ENCODE peak calls at places on chromosomes 11 and 22, in nine cellular contexts. A is body of pancreas, P is breast epithelium, E is HepG2, Y is uterus, L is adrenal gland, U is transverse colon, Z is A549, G is NB4. D is an unnamed sample.

GRCh38 chr22:45777046-45777851 is 105.6 kb downstream of the ATXN10 start:
- DNase-seq in A (no peak), P (no peak), E (no peak), Y (no peak), L (no peak), U (no peak), Z (peak; percentile 52), G (no peak), D (no peak)

GRCh38 chr11:124376280-124376679 is 8.0 kb downstream of the OR8B2 start:
- DNase-seq in A (no peak), P (no peak), E (no peak), Y (no peak), L (no peak), U (no peak), Z (no peak), G (no peak), D (no peak)

GRCh38 chr11:100340416-100341323 is 346.4 kb upstream of the ARHGAP42 start:
- DNase-seq in A (peak; percentile 17), P (no peak), E (no peak), Y (no peak), L (no peak), U (no peak), Z (no peak), G (no peak), D (no peak)

GRCh38 chr11:207213-208176 is at the start of the genes BET1L and RIC8A:
- DNase-seq in A (peak; percentile 96), P (peak; percentile 96), E (peak; percentile 95), Y (peak; percentile 96), L (peak; percentile 98), U (peak; percentile 97), Z (peak; percentile 96), G (peak; percentile 99), D (peak; percentile 99)

GRCh38 chr11:31001432-31001831 is 368.1 kb downstream of the DCDC1 start:
- DNase-seq in A (no peak), P (no peak), E (no peak), Y (no peak), L (no peak), U (no peak), Z (no peak), G (no peak), D (no peak)

GRCh38 chr11:77244277-77245014 is 57.0 kb downstream of the GDPD4 start:
- DNase-seq in A (no peak), P (no peak), E (peak; percentile 16), Y (no peak), L (no peak), U (no peak), Z (no peak), G (no peak), D (no peak)

GRCh38 chr11:67615455-67616430 is 9.0 kb downstream of the NDUFV1 start:
- DNase-seq in A (peak; percentile 72), P (no peak), E (peak; percentile 35), Y (no peak), L (peak; percentile 55), U (peak; percentile 55), Z (peak; percentile 71), G (peak; percentile 70), D (no peak)

GRCh38 chr11:69005631-69006368 is 7.2 kb downstream of the MRGPRF start:
- DNase-seq in A (no peak), P (peak; percentile 46), E (no peak), Y (no peak), L (no peak), U (no peak), Z (no peak), G (no peak), D (no peak)

GRCh38 chr22:20085651-20086050 is 5.6 kb downstream of the DGCR8 start:
- DNase-seq in A (no peak), P (no peak), E (no peak), Y (no peak), L (no peak), U (no peak), Z (no peak), G (no peak), D (no peak)
- TF ChIP-seq POLR2A in A (no peak), P (no peak), E (no peak), Y (no peak), L (no peak), U (no peak), Z (no peak), G (no peak), D (no peak)

DNA sequence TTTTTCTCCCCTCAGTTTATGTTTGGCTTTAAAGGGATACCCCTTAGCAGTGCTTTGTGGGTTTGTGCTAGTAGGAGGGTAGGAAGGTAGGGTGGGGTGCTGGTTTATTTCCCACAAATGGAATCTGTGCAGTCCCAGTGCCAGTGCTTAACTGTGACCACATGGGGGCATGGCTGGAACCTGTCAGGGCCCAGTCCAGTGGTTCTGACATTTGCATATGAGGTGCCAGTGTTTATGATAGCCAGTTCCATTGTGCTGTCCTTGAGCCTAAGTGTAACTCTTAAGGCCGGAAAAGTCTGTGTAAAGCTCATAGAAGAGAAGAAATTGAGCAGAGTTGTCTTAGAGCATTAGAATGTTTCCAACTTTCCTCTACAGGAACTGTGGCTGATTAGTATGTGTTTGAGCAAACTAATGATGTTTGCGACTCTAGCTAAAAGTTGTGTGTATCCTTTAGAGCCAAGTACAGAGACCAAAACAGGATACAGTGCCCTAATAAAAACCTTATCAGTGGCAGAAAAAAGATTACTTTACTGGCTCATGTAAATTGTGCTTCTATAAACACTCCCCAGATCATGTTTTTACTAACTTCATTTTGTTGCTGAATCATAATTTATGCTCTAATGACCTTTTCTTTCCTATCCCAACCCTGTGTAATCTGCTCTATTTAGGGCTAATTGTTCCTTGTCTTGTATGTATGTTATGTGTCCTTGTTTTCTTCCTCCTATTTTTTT is 38.1 kb downstream of the DIXDC1 start:
- DNase-seq in A (peak; percentile 22), P (no peak), E (no peak), Y (no peak), L (peak; percentile 71), U (no peak), Z (no peak), G (peak; percentile 6), D (no peak)
- TF ChIP-seq POLR2A in A (no peak), P (no peak), E (no peak), Y (no peak), L (no peak), U (no peak), Z (no peak), G (no peak), D (no peak)

GRCh38 chr11:19777032-19777341 is 64.3 kb downstream of the NAV2 start:
- DNase-seq in A (peak; percentile 71), P (no peak), E (no peak), Y (no peak), L (no peak), U (peak; percentile 40), Z (peak; percentile 38), G (no peak), D (no peak)

GRCh38 chr11:19779740-19780139 is 67.1 kb downstream of the NAV2 start:
- DNase-seq in A (no peak), P (no peak), E (no peak), Y (no peak), L (no peak), U (no peak), Z (no peak), G (no peak), D (no peak)

GRCh38 chr11:19774817-19775600 is 62.4 kb downstream of the NAV2 start:
- DNase-seq in A (no peak), P (no peak), E (no peak), Y (no peak), L (no peak), U (no peak), Z (no peak), G (no peak), D (no peak)

GRCh38 chr11:19775622-19776021 is 63.0 kb downstream of the NAV2 start:
- DNase-seq in A (no peak), P (no peak), E (no peak), Y (no peak), L (no peak), U (no peak), Z (no peak), G (no peak), D (no peak)

DNA sequence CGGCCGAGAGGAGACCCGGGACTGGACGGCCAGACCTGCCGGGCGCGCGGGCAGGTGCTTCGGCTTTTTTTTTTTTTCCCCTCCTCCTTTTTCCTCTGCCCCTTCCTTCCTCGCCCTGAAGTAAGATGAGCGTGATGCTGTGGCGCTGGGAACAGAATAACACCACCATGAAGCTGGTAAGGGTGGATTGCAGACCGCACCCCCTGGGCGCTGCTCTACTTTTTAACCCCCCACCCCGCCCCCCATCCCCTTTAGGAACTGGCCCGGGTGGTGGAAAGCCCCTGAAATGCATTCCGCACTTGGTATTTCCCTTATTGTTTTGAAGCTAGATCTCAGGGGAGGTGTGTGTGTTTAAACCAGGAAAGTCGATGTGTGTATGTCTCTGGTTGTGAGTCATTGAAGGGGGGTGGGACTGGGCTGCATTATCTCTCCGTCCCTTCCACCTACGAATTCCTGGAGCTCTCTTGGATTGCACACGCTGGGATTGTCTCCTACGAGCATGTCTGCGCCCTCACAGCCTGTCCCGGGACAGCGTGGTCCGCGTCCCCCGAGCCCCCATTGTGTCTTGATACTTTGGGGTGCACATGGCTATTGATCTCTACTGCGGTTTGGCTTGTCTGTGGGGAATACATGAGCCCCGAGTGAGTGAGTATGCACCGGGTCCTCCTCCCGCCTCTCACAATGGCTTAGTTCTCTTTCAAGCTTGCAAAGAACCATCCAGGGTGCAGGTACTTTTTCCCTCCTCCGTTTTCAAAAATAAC is 64.9 kb downstream of the NAV2 start:
- DNase-seq in A (peak; percentile 40), P (no peak), E (peak; percentile 13), Y (no peak), L (no peak), U (no peak), Z (peak; percentile 68), G (no peak), D (no peak)
- TF ChIP-seq POLR2A in A (no peak), P (no peak), E (no peak), Y (no peak), L (no peak), U (peak; percentile 17), Z (no peak), G (no peak), D (no peak)

DNA sequence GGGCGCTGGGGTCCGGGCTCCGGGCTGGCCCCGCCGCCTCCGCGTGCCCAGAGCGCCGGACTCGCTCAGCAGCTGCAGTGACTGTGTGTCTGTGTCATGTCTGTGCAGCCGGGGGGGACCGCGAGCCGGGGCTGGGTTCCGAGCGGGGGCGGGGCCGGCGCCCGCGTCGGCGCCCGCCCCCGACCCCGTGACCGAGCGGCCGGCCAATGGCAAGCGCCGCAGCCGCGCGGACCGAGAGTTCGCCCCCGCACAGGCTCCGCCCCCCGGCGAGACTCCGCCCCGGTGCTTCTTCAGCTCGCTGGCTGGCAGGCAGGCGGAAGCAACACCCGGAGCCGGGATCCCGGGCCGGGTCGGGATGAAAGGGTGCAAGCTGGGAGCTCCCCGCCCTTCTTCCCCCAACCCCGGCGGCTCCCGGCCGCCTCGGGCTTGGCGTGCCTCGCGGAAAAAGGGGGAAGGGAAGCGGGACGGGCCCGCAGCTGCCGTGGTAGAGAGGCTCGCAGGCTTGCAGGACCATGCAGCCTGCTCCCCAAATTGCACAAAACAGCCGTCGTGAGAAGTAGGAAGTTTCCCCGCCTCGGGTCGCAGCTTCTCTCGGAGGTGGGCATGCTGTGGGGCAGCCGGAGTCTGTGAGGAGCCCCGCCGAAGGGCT is 775 bp upstream of the LARGE1 start:
- DNase-seq in A (peak; percentile 99), P (peak; percentile 99), E (peak; percentile 86), Y (peak; percentile 100), L (peak; percentile 99), U (peak; percentile 99), Z (peak; percentile 51), G (peak; percentile 95), D (peak; percentile 99)
- TF ChIP-seq POLR2A in A (peak; percentile 72), P (no peak), E (peak; percentile 87), Y (peak; percentile 95), L (peak; percentile 95), U (peak; percentile 25), Z (peak; percentile 73), G (peak; percentile 53), D (no peak)

GRCh38 chr22:44173154-44173553 is 7.6 kb upstream of the PARVG start:
- DNase-seq in A (no peak), P (no peak), E (no peak), Y (no peak), L (no peak), U (no peak), Z (no peak), G (no peak), D (no peak)
- TF ChIP-seq POLR2A in A (no peak), P (no peak), E (no peak), Y (no peak), L (no peak), U (no peak), Z (no peak), G (no peak), D (no peak)